ENCODE peak calls at places on chromosomes 7 and 10, in seven cellular contexts. One of them, this sample, is unnamed.

GRCh38 chr7:139714163-139714901 is 63.5 kb downstream of the HIPK2 start:
- DNase-seq in PC-3: no peak
- DNase-seq in MM.1S: no peak
- DNase-seq in HCT116: no peak
- DNase-seq in OCI-LY7: no peak
- DNase-seq in PC-9: no peak
- DNase-seq in GM23338: no peak
- DNase-seq in this sample: no peak

GRCh38 chr7:115359919-115360318 is 438.0 kb downstream of the MDFIC start:
- DNase-seq in PC-3: no peak
- DNase-seq in MM.1S: no peak
- DNase-seq in HCT116: no peak
- DNase-seq in OCI-LY7: no peak
- DNase-seq in PC-9: no peak
- DNase-seq in GM23338: no peak
- DNase-seq in this sample: no peak

GRCh38 chr10:114767589-114768393 is 53.8 kb upstream of the FHIP2A start:
- DNase-seq in PC-3: peak; percentile 15
- DNase-seq in MM.1S: peak; percentile 50
- DNase-seq in HCT116: no peak
- DNase-seq in OCI-LY7: no peak
- DNase-seq in PC-9: no peak
- DNase-seq in GM23338: peak; percentile 84
- DNase-seq in this sample: peak; percentile 66

GRCh38 chr7:98348726-98349474 is 52.0 kb downstream of the BAIAP2L1 start:
- DNase-seq in PC-3: no peak
- DNase-seq in MM.1S: no peak
- DNase-seq in HCT116: no peak
- DNase-seq in OCI-LY7: no peak
- DNase-seq in PC-9: peak; percentile 93
- DNase-seq in GM23338: peak; percentile 17
- DNase-seq in this sample: no peak

GRCh38 chr7:157657741-157658740 is 321.2 kb downstream of the DNAJB6 start:
- DNase-seq in PC-3: no peak
- DNase-seq in MM.1S: no peak
- DNase-seq in HCT116: no peak
- DNase-seq in OCI-LY7: no peak
- DNase-seq in PC-9: no peak
- DNase-seq in GM23338: no peak
- DNase-seq in this sample: no peak

GRCh38 chr10:8312861-8313260 is 258.4 kb downstream of the GATA3 start:
- DNase-seq in PC-3: peak; percentile 77
- DNase-seq in MM.1S: no peak
- DNase-seq in HCT116: no peak
- DNase-seq in OCI-LY7: no peak
- DNase-seq in PC-9: no peak
- DNase-seq in GM23338: no peak
- DNase-seq in this sample: peak; percentile 51

GRCh38 chr10:85557706-85558105 is 808.9 kb downstream of the GRID1 start:
- DNase-seq in PC-3: no peak
- DNase-seq in MM.1S: no peak
- DNase-seq in HCT116: no peak
- DNase-seq in OCI-LY7: no peak
- DNase-seq in PC-9: no peak
- DNase-seq in GM23338: no peak
- DNase-seq in this sample: no peak

GRCh38 chr7:4103352-4104091 is 578.6 kb upstream of the FOXK1 start:
- DNase-seq in PC-3: peak; percentile 67
- DNase-seq in MM.1S: no peak
- DNase-seq in HCT116: peak; percentile 32
- DNase-seq in OCI-LY7: peak; percentile 3
- DNase-seq in PC-9: no peak
- DNase-seq in GM23338: peak; percentile 47
- DNase-seq in this sample: no peak

GRCh38 chr7:111895049-111895448 is 311.1 kb downstream of the DOCK4 start:
- DNase-seq in PC-3: no peak
- DNase-seq in MM.1S: no peak
- DNase-seq in HCT116: no peak
- DNase-seq in OCI-LY7: no peak
- DNase-seq in PC-9: no peak
- DNase-seq in GM23338: no peak
- DNase-seq in this sample: no peak

GRCh38 chr7:124751017-124751416 is 14.6 kb downstream of the GPR37 start:
- DNase-seq in PC-3: no peak
- DNase-seq in MM.1S: no peak
- DNase-seq in HCT116: no peak
- DNase-seq in OCI-LY7: no peak
- DNase-seq in PC-9: no peak
- DNase-seq in GM23338: no peak
- DNase-seq in this sample: no peak

GRCh38 chr7:106870983-106871410 is 5.9 kb downstream of the PIK3CG start:
- DNase-seq in PC-3: no peak
- DNase-seq in MM.1S: peak; percentile 94
- DNase-seq in HCT116: no peak
- DNase-seq in OCI-LY7: peak; percentile 84
- DNase-seq in PC-9: no peak
- DNase-seq in GM23338: no peak
- DNase-seq in this sample: no peak

GRCh38 chr7:2698581-2699288 is 10.7 kb downstream of the AMZ1 start:
- DNase-seq in PC-3: peak; percentile 17
- DNase-seq in MM.1S: peak; percentile 85
- DNase-seq in HCT116: no peak
- DNase-seq in OCI-LY7: peak; percentile 68
- DNase-seq in PC-9: no peak
- DNase-seq in GM23338: no peak
- DNase-seq in this sample: no peak

GRCh38 chr7:9029671-9030070 is 596.3 kb downstream of the NXPH1 start:
- DNase-seq in PC-3: peak; percentile 58
- DNase-seq in MM.1S: no peak
- DNase-seq in HCT116: no peak
- DNase-seq in OCI-LY7: no peak
- DNase-seq in PC-9: no peak
- DNase-seq in GM23338: no peak
- DNase-seq in this sample: no peak

GRCh38 chr10:79452174-79452611 is 6.8 kb upstream of the ZCCHC24 start:
- DNase-seq in PC-3: peak; percentile 47
- DNase-seq in MM.1S: no peak
- DNase-seq in HCT116: no peak
- DNase-seq in OCI-LY7: no peak
- DNase-seq in PC-9: no peak
- DNase-seq in GM23338: no peak
- DNase-seq in this sample: peak; percentile 53

GRCh38 chr10:129579228-129579627 is 112.2 kb downstream of the MGMT start:
- DNase-seq in PC-3: no peak
- DNase-seq in MM.1S: no peak
- DNase-seq in HCT116: no peak
- DNase-seq in OCI-LY7: no peak
- DNase-seq in PC-9: no peak
- DNase-seq in GM23338: no peak
- DNase-seq in this sample: no peak

GRCh38 chr7:54860003-54860775 is 101.2 kb upstream of the SEC61G start:
- DNase-seq in PC-3: no peak
- DNase-seq in MM.1S: no peak
- DNase-seq in HCT116: no peak
- DNase-seq in OCI-LY7: no peak
- DNase-seq in PC-9: no peak
- DNase-seq in GM23338: no peak
- DNase-seq in this sample: no peak

GRCh38 chr7:21966271-21966670 is 20.6 kb upstream of the CDCA7L start:
- DNase-seq in PC-3: no peak
- DNase-seq in MM.1S: no peak
- DNase-seq in HCT116: no peak
- DNase-seq in OCI-LY7: peak; percentile 88
- DNase-seq in PC-9: peak; percentile 15
- DNase-seq in GM23338: no peak
- DNase-seq in this sample: no peak

GRCh38 chr7:152336754-152337368 is 98.9 kb downstream of the KMT2C start:
- DNase-seq in PC-3: peak; percentile 66
- DNase-seq in MM.1S: peak; percentile 72
- DNase-seq in HCT116: peak; percentile 39
- DNase-seq in OCI-LY7: peak; percentile 70
- DNase-seq in PC-9: no peak
- DNase-seq in GM23338: peak; percentile 73
- DNase-seq in this sample: peak; percentile 38

GRCh38 chr10:35307297-35307696 is 29.0 kb upstream of the CCNY start:
- DNase-seq in PC-3: peak; percentile 100
- DNase-seq in MM.1S: no peak
- DNase-seq in HCT116: no peak
- DNase-seq in OCI-LY7: no peak
- DNase-seq in PC-9: peak; percentile 72
- DNase-seq in GM23338: no peak
- DNase-seq in this sample: peak; percentile 12

GRCh38 chr10:75236178-75236825 is 545 bp upstream of the COMTD1 start:
- DNase-seq in PC-3: no peak
- DNase-seq in MM.1S: no peak
- DNase-seq in HCT116: no peak
- DNase-seq in OCI-LY7: no peak
- DNase-seq in PC-9: peak; percentile 30
- DNase-seq in GM23338: no peak
- DNase-seq in this sample: no peak
- H3K9me2 ChIP-seq in PC-3: no peaks in the 10 kb centered on the region
- H3K9me2 ChIP-seq in MM.1S: no peaks in the 10 kb centered on the region
- H3K9me2 ChIP-seq in HCT116: no peaks in the 10 kb centered on the region
- H3K9me2 ChIP-seq in OCI-LY7: no peaks in the 10 kb centered on the region
- H3K9me2 ChIP-seq in PC-9: no peaks in the 10 kb centered on the region
- H3K9me2 ChIP-seq in GM23338: no peaks in the 10 kb centered on the region
- H3K9me2 ChIP-seq in this sample: no peaks in the 10 kb centered on the region

DNA sequence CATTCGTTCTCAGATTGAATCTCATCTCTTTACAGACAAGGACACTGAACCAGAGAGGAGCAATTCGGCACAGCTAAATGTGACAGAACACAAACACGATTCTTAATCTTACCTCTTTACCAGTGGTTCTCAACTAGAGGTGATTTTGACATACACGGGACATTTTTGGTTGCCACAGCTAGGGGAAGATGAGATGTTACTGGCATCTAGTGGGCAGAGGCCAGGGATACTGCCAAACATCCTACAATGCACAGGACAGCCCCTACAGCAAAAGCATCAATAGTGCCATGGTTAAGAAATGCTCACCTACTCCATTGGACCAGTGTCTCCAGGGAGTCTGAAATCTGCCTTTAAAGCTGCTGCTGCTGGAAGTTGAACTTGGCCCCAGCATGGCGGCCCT is 27.3 kb downstream of the PDE1C start:
- DNase-seq in PC-3: peak; percentile 38
- DNase-seq in MM.1S: no peak
- DNase-seq in HCT116: no peak
- DNase-seq in OCI-LY7: no peak
- DNase-seq in PC-9: no peak
- DNase-seq in GM23338: no peak
- DNase-seq in this sample: no peak
- TF ChIP-seq CTCF in PC-3: no peak
- TF ChIP-seq CTCF in MM.1S: no peak
- TF ChIP-seq CTCF in HCT116: no peak
- TF ChIP-seq CTCF in OCI-LY7: no peak
- TF ChIP-seq CTCF in PC-9: no peak
- TF ChIP-seq CTCF in GM23338: peak; percentile 42
- TF ChIP-seq CTCF in this sample: no peak

GRCh38 chr7:13803134-13803533 is 186.3 kb downstream of the ETV1 start:
- DNase-seq in PC-3: no peak
- DNase-seq in MM.1S: no peak
- DNase-seq in HCT116: no peak
- DNase-seq in OCI-LY7: no peak
- DNase-seq in PC-9: no peak
- DNase-seq in GM23338: no peak
- DNase-seq in this sample: no peak
- H3K9me2 ChIP-seq in PC-3: no peaks in the 10 kb centered on the region
- H3K9me2 ChIP-seq in MM.1S: no peaks in the 10 kb centered on the region
- H3K9me2 ChIP-seq in HCT116: no peaks in the 10 kb centered on the region
- H3K9me2 ChIP-seq in OCI-LY7: no peaks in the 10 kb centered on the region
- H3K9me2 ChIP-seq in PC-9: no peaks in the 10 kb centered on the region
- H3K9me2 ChIP-seq in GM23338: no peaks in the 10 kb centered on the region
- H3K9me2 ChIP-seq in this sample: no peaks in the 10 kb centered on the region

GRCh38 chr10:102407641-102407943 is 11.0 kb downstream of the PSD start:
- DNase-seq in PC-3: no peak
- DNase-seq in MM.1S: no peak
- DNase-seq in HCT116: no peak
- DNase-seq in OCI-LY7: no peak
- DNase-seq in PC-9: no peak
- DNase-seq in GM23338: no peak
- DNase-seq in this sample: no peak
- TF ChIP-seq CTCF in PC-3: no peak
- TF ChIP-seq CTCF in MM.1S: no peak
- TF ChIP-seq CTCF in HCT116: no peak
- TF ChIP-seq CTCF in OCI-LY7: no peak
- TF ChIP-seq CTCF in PC-9: no peak
- TF ChIP-seq CTCF in GM23338: no peak
- TF ChIP-seq CTCF in this sample: no peak

DNA sequence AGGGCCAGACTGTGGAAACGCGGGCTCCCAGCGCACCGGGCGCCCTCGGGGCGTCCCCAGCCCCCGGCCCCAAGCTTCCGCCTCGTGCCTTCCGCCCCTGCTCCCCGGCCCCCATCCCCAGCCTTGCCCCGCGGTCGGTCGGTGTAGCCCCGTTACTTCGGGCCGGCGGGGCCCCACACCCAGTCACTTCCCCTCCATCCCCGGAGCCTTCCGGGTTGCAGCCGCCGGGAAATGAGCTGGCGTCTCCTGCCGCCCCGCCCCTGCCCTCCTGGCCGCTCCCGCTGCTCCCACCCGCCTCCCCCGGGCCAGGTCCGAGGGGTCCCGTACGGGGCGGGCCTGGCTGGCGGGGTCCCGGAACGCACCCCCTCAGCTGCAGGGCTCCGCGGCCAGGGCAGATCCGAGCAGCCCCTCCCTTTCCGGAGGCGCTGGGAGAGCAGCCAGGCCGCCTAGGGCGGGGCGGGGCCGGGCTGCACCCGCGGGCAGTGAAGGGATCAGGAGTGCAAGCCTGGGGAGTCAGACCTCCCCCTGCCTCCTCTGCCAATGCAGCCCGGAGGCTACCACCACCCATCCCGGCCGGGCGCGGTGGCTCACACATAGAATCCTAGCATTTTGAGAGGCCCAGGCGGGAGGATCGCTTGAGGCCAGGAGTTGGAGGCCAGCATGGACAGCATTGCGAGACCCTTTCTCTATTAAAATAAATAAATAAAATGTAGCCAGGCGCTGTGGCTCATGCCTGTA is 709 bp downstream of the ARPC1B start:
- DNase-seq in PC-3: peak; percentile 78
- DNase-seq in MM.1S: peak; percentile 75
- DNase-seq in HCT116: no peak
- DNase-seq in OCI-LY7: peak; percentile 72
- DNase-seq in PC-9: peak; percentile 61
- DNase-seq in GM23338: peak; percentile 71
- DNase-seq in this sample: peak; percentile 83
- H3K9me2 ChIP-seq in PC-3: no peaks in the 10 kb centered on the region
- H3K9me2 ChIP-seq in MM.1S: no peaks in the 10 kb centered on the region
- H3K9me2 ChIP-seq in HCT116: no peaks in the 10 kb centered on the region
- H3K9me2 ChIP-seq in OCI-LY7: no peaks in the 10 kb centered on the region
- H3K9me2 ChIP-seq in PC-9: no peaks in the 10 kb centered on the region
- H3K9me2 ChIP-seq in GM23338: no peaks in the 10 kb centered on the region
- H3K9me2 ChIP-seq in this sample: no peaks in the 10 kb centered on the region

DNA sequence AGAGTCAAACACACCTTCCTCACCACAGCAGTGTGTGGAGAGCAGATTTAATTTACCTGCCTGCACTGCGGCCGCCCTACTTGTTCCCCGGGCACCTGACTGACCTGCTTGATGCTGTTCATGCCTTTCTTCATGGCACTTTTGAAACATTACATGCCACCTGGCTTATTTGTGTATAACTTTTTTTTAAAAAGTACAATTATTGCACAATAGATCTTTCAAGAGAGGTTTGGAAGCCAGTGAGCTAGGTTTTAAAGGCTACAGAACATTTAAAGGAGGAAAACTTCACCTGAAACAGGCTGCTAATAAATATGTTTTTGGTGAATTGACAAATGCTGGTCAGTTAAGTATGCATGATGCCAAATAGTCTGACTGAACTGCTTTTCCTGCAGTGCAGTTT is 33.1 kb downstream of the SLC18A2 start:
- DNase-seq in PC-3: no peak
- DNase-seq in MM.1S: no peak
- DNase-seq in HCT116: no peak
- DNase-seq in OCI-LY7: no peak
- DNase-seq in PC-9: no peak
- DNase-seq in GM23338: no peak
- DNase-seq in this sample: no peak
- TF ChIP-seq CTCF in PC-3: no peak
- TF ChIP-seq CTCF in MM.1S: no peak
- TF ChIP-seq CTCF in HCT116: no peak
- TF ChIP-seq CTCF in OCI-LY7: no peak
- TF ChIP-seq CTCF in PC-9: no peak
- TF ChIP-seq CTCF in GM23338: no peak
- TF ChIP-seq CTCF in this sample: no peak

This sample was measured in hepatocyte.